ENCODE peak calls at places on chromosomes 4 and X, in five cellular contexts. T is GM12878, P is adrenal gland, Z is prostate gland, D is stomach. I is an unnamed sample.

GRCh38 chrX:133645977-133646750 is 230.9 kb upstream of the GPC4 start:
- DNase-seq in T (no peak), P (no peak), Z (no peak), D (no peak), I (no peak)

GRCh38 chr4:185394568-185395254 is 1.0 kb downstream of the LRP2BP start:
- DNase-seq in T (no peak), P (no peak), Z (no peak), D (no peak), I (no peak)

GRCh38 chr4:97720869-97721432 is 422.3 kb downstream of the STPG2 start:
- DNase-seq in T (no peak), P (no peak), Z (no peak), D (no peak), I (no peak)

GRCh38 chr4:1247811-1248261 is 1.1 kb downstream of the CTBP1 start:
- DNase-seq in T (no peak), P (no peak), Z (peak; percentile 15), D (no peak), I (peak; percentile 13)

GRCh38 chr4:153465583-153465921 is 608 bp upstream of the TMEM131L start:
- DNase-seq in T (no peak), P (peak; percentile 77), Z (peak; percentile 21), D (peak; percentile 41), I (peak; percentile 45)

GRCh38 chr4:76198411-76199237 is 15.0 kb downstream of the SCARB2 start:
- DNase-seq in T (peak; percentile 87), P (peak; percentile 85), Z (peak; percentile 90), D (peak; percentile 54), I (peak; percentile 77)

GRCh38 chrX:133297284-133297683 is 79.1 kb upstream of the TFDP3 start:
- DNase-seq in T (no peak), P (no peak), Z (no peak), D (no peak), I (no peak)

GRCh38 chr4:30776451-30776850 is 56.3 kb downstream of the PCDH7 start:
- DNase-seq in T (no peak), P (no peak), Z (no peak), D (no peak), I (no peak)

GRCh38 chrX:47311857-47312774 is 58.3 kb upstream of the ZNF157 start:
- DNase-seq in T (no peak), P (peak; percentile 79), Z (peak; percentile 7), D (peak; percentile 55), I (no peak)

DNA sequence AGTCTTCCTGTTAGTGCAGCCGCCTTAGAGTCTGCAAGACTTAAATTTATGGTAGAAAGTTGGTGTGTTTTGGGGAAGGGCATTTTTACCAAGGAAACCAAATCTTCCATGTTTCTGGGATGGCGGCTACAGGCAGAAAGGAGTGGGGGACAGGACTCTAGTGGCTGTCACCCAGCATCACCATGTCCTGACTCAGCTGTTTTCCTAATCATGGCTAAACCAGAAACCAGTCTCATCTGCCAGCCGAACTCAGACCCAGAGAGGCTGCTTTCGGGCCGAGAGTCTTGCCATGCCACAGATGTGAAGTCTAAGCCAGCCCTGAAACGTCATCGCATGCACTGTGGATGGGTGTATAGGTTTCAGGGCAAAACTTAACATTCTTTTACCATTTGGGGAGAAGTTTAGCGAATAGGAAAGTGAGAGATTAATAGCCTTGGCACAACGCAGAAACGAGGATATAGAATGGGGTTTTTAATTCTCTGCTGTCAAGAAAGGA is 109.6 kb downstream of the ENPP6 start:
- DNase-seq in T (no peak), P (no peak), Z (no peak), D (no peak), I (no peak)
- H3K27ac ChIP-seq in T (no peak overlapping the region), P (no peak overlapping the region), Z (no peak overlapping the region), D (no peak overlapping the region), I (no peak overlapping the region)

GRCh38 chr4:157840630-157841029 is 332.2 kb downstream of the GASK1B start:
- DNase-seq in T (no peak), P (no peak), Z (no peak), D (no peak), I (no peak)

GRCh38 chr4:157832596-157832995 is 340.2 kb downstream of the GASK1B start:
- DNase-seq in T (no peak), P (no peak), Z (no peak), D (no peak), I (no peak)

GRCh38 chr4:157837071-157837470 is 335.8 kb downstream of the GASK1B start:
- DNase-seq in T (no peak), P (no peak), Z (no peak), D (no peak), I (no peak)

GRCh38 chr4:157838366-157838765 is 334.5 kb downstream of the GASK1B start:
- DNase-seq in T (no peak), P (no peak), Z (no peak), D (no peak), I (no peak)
- H3K4me1 ChIP-seq in T (no peaks in the 10 kb centered on the region), P (no peaks in the 10 kb centered on the region), Z (no peaks in the 10 kb centered on the region), D (peaks cover 27% of the 10 kb centered on the region), I (no peaks in the 10 kb centered on the region)

DNA sequence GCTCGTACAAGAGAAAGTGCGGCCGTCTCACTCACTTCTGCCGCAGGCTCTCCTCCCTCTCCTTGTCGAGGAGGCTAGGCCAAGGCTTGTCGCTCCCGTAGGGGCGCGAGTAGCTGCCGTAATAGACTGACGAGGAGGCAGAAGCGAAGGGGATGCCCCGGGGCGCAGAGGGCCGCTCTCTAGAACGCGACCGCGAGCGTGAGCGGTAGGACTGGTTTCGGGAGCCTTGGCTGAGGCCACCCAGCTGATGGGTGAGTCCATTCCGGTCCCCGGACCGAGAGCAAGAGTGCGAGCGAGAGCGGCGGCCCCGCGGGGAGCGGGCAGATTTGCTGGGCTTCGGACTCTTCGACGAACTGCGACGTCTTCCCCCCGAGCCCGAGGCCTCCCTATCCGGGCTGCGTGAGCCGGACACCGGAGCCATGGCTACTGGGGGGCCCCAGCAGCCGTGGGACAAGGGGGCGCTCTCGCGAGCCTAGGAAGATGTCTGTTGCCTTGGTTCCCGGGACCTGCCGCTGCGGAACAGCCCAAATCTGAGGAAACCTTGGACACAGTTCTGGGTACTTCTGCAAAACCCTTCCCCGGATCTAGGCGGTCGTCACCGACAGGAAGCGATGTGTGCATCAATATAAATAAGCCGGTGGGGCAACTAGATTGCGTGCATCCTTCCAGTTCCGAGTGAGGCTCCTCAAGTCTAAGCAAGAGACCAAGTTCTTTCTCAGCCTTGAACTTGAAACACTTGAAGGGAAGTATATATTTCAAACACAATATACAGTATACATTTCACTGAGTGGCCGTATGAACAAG is at the start of gene NKAP:
- DNase-seq in T (peak; percentile 73), P (peak; percentile 92), Z (peak; percentile 69), D (peak; percentile 76), I (peak; percentile 75)
- TF ChIP-seq POLR2A in T (peak; percentile 63), P (no peak), Z (peak; percentile 31), D (no peak), I (peak; percentile 40)

GRCh38 chrX:154539077-154539476 is 7.6 kb downstream of the G6PD start:
- DNase-seq in T (no peak), P (no peak), Z (no peak), D (no peak), I (no peak)

GRCh38 chrX:154541896-154542722 is 4.5 kb downstream of the G6PD start:
- DNase-seq in T (no peak), P (peak; percentile 96), Z (no peak), D (peak; percentile 73), I (peak; percentile 26)

GRCh38 chrX:154542723-154543424 is 3.8 kb downstream of the G6PD start:
- DNase-seq in T (no peak), P (no peak), Z (no peak), D (no peak), I (peak; percentile 40)

GRCh38 chrX:154540897-154541535 is 5.6 kb downstream of the G6PD start:
- DNase-seq in T (no peak), P (peak; percentile 68), Z (peak; percentile 58), D (peak; percentile 72), I (no peak)

DNA sequence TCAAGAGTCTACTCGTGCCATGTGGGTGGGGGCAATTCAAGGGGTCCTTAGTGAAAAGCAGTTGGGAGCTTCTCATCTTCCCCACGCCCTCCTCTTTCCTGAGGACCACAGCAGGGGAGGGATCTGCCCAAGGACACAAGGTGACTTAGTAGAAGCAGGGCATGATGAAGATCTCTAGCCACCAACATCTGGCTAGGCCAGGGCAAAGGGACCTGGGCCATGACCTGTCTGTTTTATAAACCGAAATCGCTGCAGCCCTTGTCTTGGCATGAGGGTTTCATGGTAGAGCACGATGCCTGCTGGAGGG is 5.1 kb downstream of the G6PD start:
- DNase-seq in T (no peak), P (no peak), Z (no peak), D (no peak), I (no peak)
- H3K27ac ChIP-seq in T (no peak overlapping the region), P (peak overlapping the region; percentile 88), Z (peak overlapping the region; percentile 71), D (peak overlapping the region; percentile 17), I (peak overlapping the region; percentile 70)

DNA sequence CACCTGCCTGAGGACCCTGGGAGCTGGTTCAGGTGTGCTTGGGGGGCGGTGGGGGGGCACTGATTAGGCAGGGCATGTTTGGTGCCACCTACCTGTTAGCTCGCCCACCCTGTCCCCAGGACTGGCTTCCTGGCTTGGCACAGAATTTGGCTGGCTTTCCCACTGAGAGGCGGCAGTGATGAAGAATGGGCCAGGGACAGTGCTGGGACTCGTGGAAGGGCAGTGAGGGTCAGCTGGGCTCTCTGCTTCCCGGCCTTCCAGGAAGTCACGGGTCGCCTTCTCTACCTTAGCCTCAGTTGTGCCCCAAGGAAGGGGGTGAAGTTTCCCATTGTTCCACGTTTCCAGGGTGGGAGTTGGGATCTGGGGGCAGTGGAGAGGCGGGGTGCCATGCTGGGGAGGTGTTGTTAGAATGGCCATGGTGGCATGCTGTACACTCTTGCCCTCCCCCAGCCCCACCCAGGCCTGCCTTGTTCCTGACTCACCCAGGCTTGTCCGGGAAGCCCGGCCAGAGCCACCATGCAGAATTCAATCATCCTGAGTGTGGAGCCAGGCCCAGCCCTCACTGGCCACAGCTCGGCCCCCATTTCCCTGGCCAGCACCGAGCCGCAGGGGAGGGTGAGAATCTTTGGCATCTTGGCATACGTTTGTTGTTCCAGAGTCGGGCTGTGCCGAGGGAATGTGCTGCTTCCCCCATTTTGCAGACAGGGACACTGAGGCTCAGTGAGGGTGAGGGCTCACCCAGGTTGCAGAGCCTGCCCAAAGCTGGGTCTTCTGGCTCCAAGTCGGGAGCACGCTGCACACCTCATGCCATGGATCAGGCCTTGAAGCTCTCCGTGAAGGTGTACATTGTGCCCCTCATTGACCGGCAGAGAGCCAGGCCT is 21.9 kb upstream of the GPR78 start:
- DNase-seq in T (no peak), P (no peak), Z (no peak), D (no peak), I (no peak)
- H3K4me1 ChIP-seq in T (no peaks in the 10 kb centered on the region), P (no peaks in the 10 kb centered on the region), Z (no peaks in the 10 kb centered on the region), D (no peaks in the 10 kb centered on the region), I (no peaks in the 10 kb centered on the region)

DNA sequence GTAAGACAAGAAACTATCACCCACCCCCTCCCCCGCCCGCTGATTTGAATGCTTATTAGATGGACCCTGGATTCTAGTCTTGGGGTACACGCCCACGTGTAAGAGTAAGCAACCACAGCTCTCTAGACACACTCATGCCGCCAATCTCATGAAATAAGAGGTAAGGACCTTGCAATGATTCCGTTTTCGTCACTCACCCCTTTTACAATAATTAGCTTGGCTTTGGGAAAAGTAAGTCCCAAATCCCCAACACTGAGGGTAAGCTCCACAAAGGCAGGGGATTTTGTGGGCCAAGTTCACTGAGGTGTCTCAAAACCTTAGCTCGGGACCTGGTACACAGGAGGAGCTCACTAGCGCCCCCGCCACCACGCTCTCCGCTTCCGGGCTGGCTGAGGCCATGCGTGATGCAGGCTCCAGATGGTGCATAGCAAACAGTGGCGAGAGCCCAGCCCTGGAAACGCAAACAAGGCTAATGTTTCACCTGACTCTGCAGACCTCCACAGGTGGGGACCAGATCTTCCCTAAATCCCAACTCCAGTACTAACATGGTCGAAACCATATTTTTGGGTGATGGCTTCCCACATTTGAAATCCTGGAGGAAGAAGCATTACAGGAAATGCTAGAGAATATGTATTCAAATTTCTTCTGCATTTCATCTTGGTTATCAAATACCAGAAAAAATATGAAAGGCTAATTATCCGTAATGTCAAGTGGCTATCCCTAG is 4.1 kb downstream of the PLAC8 start:
- DNase-seq in T (peak; percentile 90), P (peak; percentile 91), Z (peak; percentile 87), D (peak; percentile 94), I (peak; percentile 70)
- TF ChIP-seq POLR2A in T (peak; percentile 67), P (no peak), Z (no peak), D (no peak), I (no peak)